ENCODE peak calls at places on chromosome 17, in six cellular contexts. B is AG04450, Z is cardiac fibroblast, L is MM.1S, Y is H1, O is mucosa of descending colon. N is an unnamed sample.

GRCh38 chr17:71337903-71338302 is 782.9 kb upstream of the SOX9 start:
- DNase-seq in L (no peak), Z (peak; percentile 14), Y (no peak), O (peak; percentile 44), B (no peak), N (no peak)

GRCh38 chr17:48244121-48244711 is 136.7 kb downstream of the SNX11 start:
- DNase-seq in B (no peak), O (peak; percentile 45), L (peak; percentile 37), Y (no peak), Z (peak; percentile 59), N (peak; percentile 54)

GRCh38 chr17:7989781-7990655 is 12.4 kb upstream of the GUCY2D start:
- DNase-seq in Z (peak; percentile 67), Y (peak; percentile 100), O (peak; percentile 96), B (no peak), L (peak; percentile 89), N (peak; percentile 78)

GRCh38 chr17:73281926-73282325 is 20.2 kb upstream of the CPSF4L start:
- DNase-seq in B (no peak), Y (no peak), L (no peak), Z (no peak), O (no peak), N (no peak)

GRCh38 chr17:5121186-5121841 is 5.5 kb downstream of the USP6 start:
- DNase-seq in B (no peak), O (no peak), L (no peak), Y (no peak), Z (no peak), N (no peak)

GRCh38 chr17:74442670-74443515 is 11.0 kb downstream of the GPRC5C start:
- DNase-seq in Y (peak; percentile 69), B (no peak), L (no peak), Z (peak; percentile 86), O (peak; percentile 95), N (no peak)

GRCh38 chr17:45436161-45436560 is 3.5 kb upstream of the ARHGAP27 start:
- DNase-seq in L (no peak), Y (no peak), B (no peak), O (no peak), Z (no peak), N (no peak)

GRCh38 chr17:8057691-8058114 is 18.8 kb downstream of the ALOX15B start:
- DNase-seq in Y (peak; percentile 56), L (peak; percentile 77), B (peak; percentile 51), Z (peak; percentile 87), O (peak; percentile 63), N (peak; percentile 75)

GRCh38 chr17:80891096-80892018 is 100.3 kb upstream of the CHMP6 start:
- DNase-seq in Y (no peak), L (no peak), Z (peak; percentile 75), B (peak; percentile 29), O (peak; percentile 32), N (peak; percentile 88)

GRCh38 chr17:80132906-80133625 is 13.9 kb downstream of the EIF4A3 start:
- DNase-seq in Y (no peak), Z (no peak), O (no peak), B (no peak), L (no peak), N (no peak)

GRCh38 chr17:78111727-78112507 is 16.6 kb downstream of the TMC6 start:
- DNase-seq in Z (no peak), B (no peak), Y (no peak), L (no peak), O (no peak), N (no peak)

GRCh38 chr17:27323538-27324212 is 29.8 kb downstream of the WSB1 start:
- DNase-seq in Z (peak; percentile 94), L (no peak), B (no peak), Y (peak; percentile 53), O (peak; percentile 92), N (no peak)

GRCh38 chr17:76427457-76428231 is 25.3 kb downstream of the UBE2O start:
- DNase-seq in B (peak; percentile 37), Y (no peak), Z (peak; percentile 79), O (peak; percentile 38), L (no peak), N (no peak)

GRCh38 chr17:39742126-39742855 is 4.6 kb downstream of the GRB7 start:
- DNase-seq in B (no peak), Z (no peak), Y (no peak), O (no peak), L (no peak), N (no peak)

GRCh38 chr17:6506679-6507231 is 49.6 kb downstream of the PITPNM3 start:
- DNase-seq in O (peak; percentile 70), Y (no peak), Z (peak; percentile 75), L (no peak), B (no peak), N (no peak)

GRCh38 chr17:48149174-48150106 is 41.9 kb downstream of the SNX11 start:
- DNase-seq in B (no peak), O (no peak), L (no peak), Y (no peak), Z (no peak), N (no peak)

GRCh38 chr17:76092526-76093413 is 10.8 kb downstream of the EXOC7 start:
- DNase-seq in L (no peak), Y (no peak), Z (no peak), B (no peak), O (no peak), N (peak; percentile 89)

GRCh38 chr17:17780941-17781590 is 55.7 kb downstream of the SREBF1 start:
- DNase-seq in B (peak; percentile 18), O (no peak), Z (peak; percentile 83), L (no peak), Y (peak; percentile 77), N (no peak)

GRCh38 chr17:4706121-4706520 is 2.2 kb upstream of the PELP1 start:
- DNase-seq in B (no peak), O (no peak), L (no peak), Z (no peak), Y (no peak), N (no peak)

GRCh38 chr17:8500609-8501008 is 64.9 kb downstream of the NDEL1 start:
- DNase-seq in B (no peak), L (no peak), O (no peak), Z (no peak), Y (no peak), N (no peak)

GRCh38 chr17:68346448-68346847 is 55.2 kb downstream of the ARSG start:
- DNase-seq in O (peak; percentile 38), B (no peak), Y (no peak), Z (no peak), L (no peak), N (peak; percentile 94)

GRCh38 chr17:74153456-74153810 is 50.0 kb upstream of the RPL38 start:
- DNase-seq in Z (no peak), O (no peak), L (no peak), B (no peak), Y (peak; percentile 8), N (no peak)

GRCh38 chr17:82029391-82029790 is 2.1 kb upstream of the RAC3 start:
- DNase-seq in L (no peak), B (no peak), O (no peak), Z (no peak), Y (no peak), N (no peak)

GRCh38 chr17:37429039-37429438 is 22.4 kb downstream of the TADA2A start:
- DNase-seq in O (no peak), Y (no peak), B (no peak), L (no peak), Z (no peak), N (no peak)

GRCh38 chr17:76791053-76791980 is 53.4 kb downstream of the MFSD11 start:
- DNase-seq in B (no peak), Z (peak; percentile 37), Y (no peak), L (peak; percentile 77), O (peak; percentile 25), N (peak; percentile 71)

GRCh38 chr17:969767-970387 is 9.7 kb downstream of the NXN start:
- DNase-seq in L (no peak), Y (no peak), O (no peak), Z (no peak), B (no peak), N (no peak)

GRCh38 chr17:57751971-57752905 is 7.1 kb upstream of the CCDC182 start:
- DNase-seq in B (no peak), Z (no peak), O (no peak), L (no peak), Y (no peak), N (no peak)

GRCh38 chr17:74452841-74453661 is 13.4 kb upstream of the CD300A start:
- DNase-seq in Y (peak; percentile 58), L (no peak), Z (no peak), O (no peak), B (no peak), N (no peak)

GRCh38 chr17:81040791-81041337 is 5.9 kb downstream of the BAIAP2 start:
- DNase-seq in B (no peak), O (no peak), Y (peak; percentile 78), Z (peak; percentile 19), L (no peak), N (peak; percentile 21)

GRCh38 chr17:62882284-62882683 is 74.2 kb upstream of the MARCHF10 start:
- DNase-seq in L (no peak), B (no peak), Y (no peak), O (no peak), Z (no peak), N (no peak)
- H3K4me3 ChIP-seq in L (no peak overlapping the region), B (no peak overlapping the region), Y (no peak overlapping the region), O (no peak overlapping the region), Z (no peak overlapping the region), N (no peak overlapping the region)

GRCh38 chr17:42518755-42519545 is 17.1 kb upstream of the NAGLU start:
- DNase-seq in B (no peak), Z (peak; percentile 85), L (no peak), O (peak; percentile 97), Y (no peak), N (no peak)
- H3K4me3 ChIP-seq in B (no peak overlapping the region), Z (no peak overlapping the region), L (no peak overlapping the region), O (no peak overlapping the region), Y (peak overlapping the region; percentile 26), N (no peak overlapping the region)

DNA sequence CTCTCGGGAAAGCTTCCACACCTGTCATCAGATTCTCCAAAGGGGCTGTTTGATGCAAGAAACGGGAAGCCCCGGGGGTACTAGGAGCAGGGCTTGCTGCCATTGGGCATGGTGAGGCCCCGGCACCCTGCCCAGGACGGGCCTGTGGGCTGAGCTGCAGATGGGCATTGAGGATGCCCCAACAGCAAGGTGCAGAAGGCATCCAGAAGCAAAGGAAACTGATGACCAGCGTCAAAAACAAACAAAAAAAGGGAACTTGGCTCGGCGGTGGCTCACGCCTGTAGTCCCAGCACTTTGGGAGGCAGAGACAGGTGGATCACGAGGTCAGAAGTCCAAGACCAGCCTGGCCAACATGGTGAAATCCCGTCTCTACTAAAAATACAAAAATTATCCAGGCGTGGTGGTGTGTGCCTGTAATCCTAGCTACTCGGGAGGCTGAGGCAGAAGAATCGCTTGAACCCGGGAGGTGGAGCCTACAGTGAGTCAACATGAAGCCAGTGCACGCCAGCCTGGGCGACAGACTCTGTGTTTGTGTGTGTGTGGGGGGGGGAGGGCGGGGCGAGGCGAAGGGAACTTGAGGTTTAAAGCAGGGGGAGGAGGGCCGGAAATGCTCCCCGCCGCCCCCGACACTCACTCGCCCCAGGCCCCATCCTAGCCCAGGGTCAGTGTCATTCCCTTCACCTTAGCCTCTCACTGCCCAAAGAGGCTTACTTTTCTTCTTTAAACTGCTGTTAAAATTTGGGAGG is 1.7 kb upstream of the LIMD2 start:
- DNase-seq in B (no peak), L (no peak), Y (no peak), O (peak; percentile 47), Z (no peak), N (peak; percentile 66)
- H3K4me3 ChIP-seq in B (no peak overlapping the region), L (no peak overlapping the region), Y (peak overlapping the region; percentile 48), O (no peak overlapping the region), Z (no peak overlapping the region), N (peak overlapping the region; percentile 32)

DNA sequence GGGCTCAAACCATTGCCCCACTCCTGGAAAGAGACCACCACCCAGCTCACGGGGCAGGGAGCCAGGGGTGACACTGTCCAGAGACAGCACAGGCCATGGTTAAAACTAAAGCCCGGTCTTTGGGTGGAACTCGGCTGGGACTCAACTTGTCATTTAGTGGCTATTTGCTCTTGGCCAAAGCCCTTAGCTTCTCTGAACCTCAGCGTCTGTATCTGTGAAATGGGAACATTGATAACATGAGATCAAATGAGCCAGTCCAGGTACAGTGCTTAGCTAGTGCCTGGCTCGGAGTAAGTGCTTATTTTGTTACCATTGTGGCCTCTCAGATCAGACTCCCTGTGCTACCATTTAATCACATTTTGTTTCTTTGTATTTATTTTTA is 48.5 kb downstream of the RTN4RL1 start:
- DNase-seq in O (no peak), Y (no peak), B (no peak), L (no peak), Z (no peak), N (no peak)
- H3K4me3 ChIP-seq in O (no peak overlapping the region), Y (no peak overlapping the region), B (no peak overlapping the region), L (no peak overlapping the region), Z (no peak overlapping the region), N (no peak overlapping the region)